ENCODE peak calls at places on chromosome 11, in nine cellular contexts. E is lung, U is tibial artery, G is neural progenitor cell, R is hepatocyte, I is upper lobe of right lung, H is fibroblast of lung, J is cardiac muscle cell, P is endothelial cell of umbilical vein. D is an unnamed sample. For H3K4me1 and H3K27me3, the result is how much of the 10 kb centered on the place peaks cover.

GRCh38 chr11:128599729-128600128 is 12.4 kb upstream of the ETS1 start:
- DNase-seq in E (no peak), U (no peak), G (no peak), R (no peak), I (no peak), H (peak), J (no peak), P (no peak), D (no peak)

GRCh38 chr11:102229510-102230119 is 87.7 kb upstream of the BIRC3 start:
- DNase-seq in E (no peak), U (no peak), G (no peak), R (peak), I (no peak), H (no peak), J (no peak), P (no peak), D (no peak)

GRCh38 chr11:1153105-1153950 is 4.4 kb upstream of the MUC5AC start:
- DNase-seq in E (no peak), U (peak), G (no peak), R (peak), I (peak), H (no peak), J (no peak), P (no peak), D (no peak)

GRCh38 chr11:20110908-20111669 is 49.2 kb downstream of the DBX1 start:
- DNase-seq in E (peak), U (no peak), G (peak), R (peak), I (no peak), H (peak), J (peak), P (peak), D (peak)

GRCh38 chr11:45804806-45805304 is at the start of gene SLC35C1:
- DNase-seq in E (peak), U (peak), G (peak), R (peak), I (peak), H (peak), J (peak), P (peak), D (peak)

GRCh38 chr11:86931965-86932332 is 23.2 kb downstream of the FZD4 start:
- DNase-seq in E (no peak), U (no peak), G (no peak), R (no peak), I (no peak), H (peak), J (no peak), P (peak), D (peak)

GRCh38 chr11:76419896-76420295 is 24.9 kb upstream of the EMSY start:
- DNase-seq in E (no peak), U (no peak), G (peak), R (no peak), I (no peak), H (no peak), J (no peak), P (peak), D (no peak)

GRCh38 chr11:88431675-88432341 is 94.3 kb upstream of the CTSC start:
- DNase-seq in E (no peak), U (no peak), G (no peak), R (no peak), I (no peak), H (no peak), J (no peak), P (no peak), D (no peak)

GRCh38 chr11:12789574-12789973 is 115.4 kb downstream of the TEAD1 start:
- DNase-seq in E (no peak), U (no peak), G (no peak), R (no peak), I (no peak), H (no peak), J (peak), P (no peak), D (no peak)

GRCh38 chr11:112962854-112963367 is 1.7 kb downstream of the NCAM1 start:
- DNase-seq in E (no peak), U (no peak), G (peak), R (peak), I (peak), H (peak), J (peak), P (no peak), D (peak)

GRCh38 chr11:85718991-85719807 is 33.2 kb upstream of the CCDC89 start:
- DNase-seq in E (peak), U (peak), G (peak), R (peak), I (no peak), H (peak), J (no peak), P (peak), D (peak)

GRCh38 chr11:123451183-123451907 is 21.3 kb downstream of the GRAMD1B start:
- DNase-seq in E (no peak), U (no peak), G (no peak), R (no peak), I (no peak), H (no peak), J (no peak), P (no peak), D (peak)

GRCh38 chr11:81218440-81218839 is 1515.2 kb downstream of the FAM181B start:
- DNase-seq in E (no peak), U (no peak), G (no peak), R (no peak), I (no peak), H (no peak), J (no peak), P (no peak), D (no peak)

GRCh38 chr11:5210376-5210885 is 9.9 kb upstream of the OR51V1 start:
- DNase-seq in E (no peak), U (no peak), G (peak), R (no peak), I (no peak), H (no peak), J (no peak), P (no peak), D (no peak)

GRCh38 chr11:125720781-125721180 is 25.3 kb upstream of the PATE1 start:
- DNase-seq in E (no peak), U (no peak), G (no peak), R (no peak), I (no peak), H (peak), J (no peak), P (no peak), D (no peak)

GRCh38 chr11:65540290-65541092 is 15.6 kb downstream of the SCYL1 start:
- DNase-seq in E (peak), U (peak), G (peak), R (peak), I (peak), H (peak), J (peak), P (peak), D (peak)

GRCh38 chr11:65541093-65542010 is 16.5 kb downstream of the SCYL1 start:
- DNase-seq in E (no peak), U (no peak), G (no peak), R (no peak), I (no peak), H (no peak), J (no peak), P (peak), D (peak)

GRCh38 chr11:65538915-65539374 is 14.1 kb downstream of the SCYL1 start:
- DNase-seq in E (no peak), U (no peak), G (peak), R (no peak), I (no peak), H (no peak), J (no peak), P (no peak), D (no peak)

GRCh38 chr11:65538232-65538914 is 13.5 kb downstream of the SCYL1 start:
- DNase-seq in E (no peak), U (no peak), G (no peak), R (peak), I (no peak), H (no peak), J (no peak), P (no peak), D (no peak)

GRCh38 chr11:65539401-65540289 is 14.8 kb downstream of the SCYL1 start:
- DNase-seq in E (no peak), U (no peak), G (peak), R (no peak), I (no peak), H (no peak), J (no peak), P (no peak), D (peak)
- TF ChIP-seq CTCF in E (no peak), U (no peak), G (no peak), R (no peak), I (no peak), H (no peak), J (no peak), P (no peak), D (no peak)

GRCh38 chr11:118005224-118006152 is 19.3 kb downstream of the IL10RA start:
- DNase-seq in E (no peak), U (no peak), G (no peak), R (no peak), I (no peak), H (no peak), J (no peak), P (no peak), D (no peak)

GRCh38 chr11:118008271-118008903 is 22.2 kb downstream of the IL10RA start:
- DNase-seq in E (no peak), U (no peak), G (no peak), R (no peak), I (no peak), H (no peak), J (no peak), P (no peak), D (no peak)

GRCh38 chr11:118004543-118005223 is 18.5 kb downstream of the IL10RA start:
- DNase-seq in E (no peak), U (no peak), G (no peak), R (no peak), I (no peak), H (no peak), J (no peak), P (no peak), D (no peak)

GRCh38 chr11:118007040-118007439 is 20.8 kb downstream of the IL10RA start:
- DNase-seq in E (no peak), U (peak), G (no peak), R (no peak), I (no peak), H (no peak), J (no peak), P (no peak), D (no peak)

GRCh38 chr11:118006153-118006534 is 19.9 kb downstream of the IL10RA start:
- DNase-seq in E (no peak), U (no peak), G (no peak), R (no peak), I (no peak), H (no peak), J (no peak), P (no peak), D (no peak)
- H3K4me1 ChIP-seq in E (under half), U (under half), G (under half), R (under half), I (under half), H (under half), J (under half), P (under half), D (under half)

GRCh38 chr11:64296236-64296635 is 3.9 kb upstream of the CATSPERZ start:
- DNase-seq in E (no peak), U (no peak), G (no peak), R (no peak), I (no peak), H (no peak), J (no peak), P (no peak), D (no peak)

GRCh38 chr11:64295760-64296159 is 4.4 kb upstream of the CATSPERZ start:
- DNase-seq in E (no peak), U (no peak), G (no peak), R (no peak), I (no peak), H (no peak), J (no peak), P (no peak), D (no peak)

GRCh38 chr11:64298966-64299846 is 952 bp upstream of the CATSPERZ start:
- DNase-seq in E (no peak), U (peak), G (peak), R (peak), I (peak), H (no peak), J (peak), P (peak), D (peak)

GRCh38 chr11:64297722-64298358 is 2.3 kb upstream of the CATSPERZ start:
- DNase-seq in E (no peak), U (no peak), G (no peak), R (no peak), I (no peak), H (no peak), J (no peak), P (no peak), D (peak)

DNA sequence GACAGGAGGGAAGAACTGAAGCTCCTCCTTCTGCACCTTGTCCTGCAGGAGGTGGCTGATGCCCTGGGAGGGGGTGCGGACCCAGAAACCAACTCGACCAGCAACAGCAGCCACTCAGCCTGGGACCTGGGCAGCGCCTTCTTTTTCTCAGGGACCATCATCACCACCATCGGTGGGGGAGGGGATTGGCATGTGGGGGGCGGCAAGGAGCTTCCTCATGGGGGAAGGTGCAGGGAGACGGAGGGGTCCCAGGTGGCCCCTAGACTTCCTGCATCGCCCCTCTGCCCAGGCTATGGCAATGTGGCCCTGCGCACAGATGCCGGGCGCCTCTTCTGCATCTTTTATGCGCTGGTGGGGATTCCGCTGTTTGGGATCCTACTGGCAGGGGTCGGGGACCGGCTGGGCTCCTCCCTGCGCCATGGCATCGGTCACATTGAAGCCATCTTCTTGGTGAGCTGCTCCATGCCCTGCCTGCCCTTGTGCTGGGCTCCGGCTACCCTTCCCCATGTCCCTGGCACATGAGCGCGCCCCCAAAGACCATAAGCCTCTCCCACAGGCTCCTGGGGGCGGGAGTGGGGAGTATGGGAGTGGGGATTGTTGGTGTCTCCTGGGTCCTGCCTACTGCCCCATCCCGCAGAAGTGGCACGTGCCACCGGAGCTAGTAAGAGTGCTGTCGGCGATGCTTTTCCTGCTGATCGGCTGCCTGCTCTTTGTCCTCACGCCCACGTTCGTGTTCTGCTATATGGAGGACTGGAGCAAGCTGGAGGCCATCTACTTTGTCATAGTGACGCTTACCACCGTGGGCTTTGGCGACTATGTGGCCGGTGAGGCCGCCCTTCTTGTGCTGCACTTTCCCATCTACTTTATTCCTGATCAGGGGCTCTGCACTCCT is 3.1 kb upstream of the CATSPERZ start:
- DNase-seq in E (no peak), U (no peak), G (no peak), R (peak), I (no peak), H (no peak), J (no peak), P (no peak), D (no peak)
- H3K27me3 ChIP-seq in E (under half), U (half or more), G (half or more), R (half or more), I (half or more), H (half or more), J (half or more), P (half or more), D (under half)

DNA sequence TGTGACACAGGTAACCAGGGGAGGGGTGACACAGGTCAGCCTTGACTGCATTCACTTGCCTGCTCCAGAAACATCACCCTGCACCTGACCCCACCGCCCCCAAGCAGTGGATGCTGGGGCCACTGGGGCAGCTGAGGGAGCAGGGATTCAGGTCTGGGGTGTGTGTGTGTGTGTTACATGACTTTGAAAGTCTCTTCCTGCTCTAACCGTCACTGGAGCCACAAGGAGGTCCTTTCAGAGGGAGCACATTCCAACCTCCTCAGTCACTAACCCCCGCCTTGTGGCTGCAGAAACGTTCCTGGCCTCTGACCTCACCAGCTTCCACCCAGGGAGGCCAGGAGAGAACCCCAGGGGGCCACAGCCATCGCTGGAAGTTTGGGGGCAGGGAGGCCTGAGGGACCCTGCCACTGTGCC is 2.9 kb upstream of the FOSL1 start:
- DNase-seq in E (no peak), U (no peak), G (peak), R (peak), I (no peak), H (peak), J (no peak), P (no peak), D (no peak)
- TF ChIP-seq CTCF in E (no peak), U (no peak), G (no peak), R (no peak), I (no peak), H (no peak), J (no peak), P (no peak), D (no peak)

GRCh38 chr11:94128171-94128745 is 383 bp upstream of the PANX1 start:
- DNase-seq in E (no peak), U (peak), G (no peak), R (no peak), I (no peak), H (no peak), J (no peak), P (no peak), D (peak)
- H3K4me1 ChIP-seq in E (under half), U (under half), G (under half), R (under half), I (under half), H (under half), J (under half), P (under half), D (under half)